ENCODE peak calls at places on chromosomes 3 and 15, in six cellular contexts. Y, Q, B, A, J and R are unnamed samples.
A peak's percentile ranks its signal among the peaks of the same experiment; 100 is the strongest.

GRCh38 chr3:191070762-191071365 is 128.2 kb upstream of the OSTN start:
- DNase-seq in Q (peak; percentile 33), B (no peak), Y (no peak), J (no peak), A (no peak), R (no peak)

GRCh38 chr3:31341130-31341529 is 191.6 kb upstream of the STT3B start:
- DNase-seq in J (no peak), Y (no peak), A (no peak), Q (peak; percentile 11), B (no peak), R (no peak)

GRCh38 chr15:31277335-31278055 is 49.1 kb upstream of the KLF13 start:
- DNase-seq in Q (no peak), J (no peak), A (no peak), B (no peak), Y (peak; percentile 13), R (no peak)

GRCh38 chr3:113261996-113262665 is 50.8 kb downstream of the BOC start:
- DNase-seq in Q (peak; percentile 47), J (no peak), Y (no peak), B (no peak), A (no peak), R (no peak)

GRCh38 chr3:71930056-71930991 is 145.4 kb upstream of the PROK2 start:
- DNase-seq in B (no peak), A (no peak), J (no peak), Y (no peak), Q (peak; percentile 25), R (no peak)

GRCh38 chr3:56314842-56315241 is 153.4 kb downstream of the ERC2 start:
- DNase-seq in Q (peak; percentile 64), A (no peak), B (no peak), J (no peak), Y (peak; percentile 87), R (no peak)

GRCh38 chr3:190279690-190280089 is 42.6 kb downstream of the CLDN1 start:
- DNase-seq in Y (no peak), A (no peak), Q (peak; percentile 6), B (no peak), J (no peak), R (no peak)

GRCh38 chr3:169391672-169392071 is 271.8 kb downstream of the MECOM start:
- DNase-seq in A (no peak), B (no peak), Y (no peak), J (no peak), Q (no peak), R (no peak)

GRCh38 chr3:50238549-50239026 is 2.6 kb downstream of the GNAI2 start:
- DNase-seq in Y (peak; percentile 90), J (peak; percentile 94), Q (peak; percentile 49), B (no peak), A (no peak), R (no peak)

GRCh38 chr15:54017911-54018310 is 39.7 kb downstream of the UNC13C start:
- DNase-seq in Q (no peak), Y (no peak), A (no peak), B (no peak), J (no peak), R (no peak)

GRCh38 chr3:632571-633170 is 436.1 kb downstream of the CHL1 start:
- DNase-seq in J (no peak), A (peak; percentile 34), B (peak; percentile 4), Q (peak; percentile 6), Y (no peak), R (peak; percentile 17)

GRCh38 chr15:89409184-89409992 is 74.8 kb upstream of the POLG start:
- DNase-seq in Q (no peak), A (no peak), J (no peak), Y (no peak), B (no peak), R (no peak)

GRCh38 chr3:159263750-159264561 is 462.1 kb downstream of the MFSD1 start:
- DNase-seq in J (no peak), Y (no peak), A (no peak), B (no peak), Q (peak; percentile 60), R (no peak)

GRCh38 chr3:169931747-169932520 is 20.6 kb downstream of the SAMD7 start:
- DNase-seq in A (no peak), Y (no peak), B (no peak), J (no peak), Q (no peak), R (no peak)

GRCh38 chr15:73295630-73296286 is 73.0 kb downstream of the HCN4 start:
- DNase-seq in B (no peak), Q (no peak), Y (no peak), J (no peak), A (no peak), R (no peak)

GRCh38 chr3:37991109-37991508 is 523 bp downstream of the VILL start:
- DNase-seq in J (peak; percentile 64), B (no peak), A (no peak), Q (no peak), Y (no peak), R (no peak)